ENCODE peak calls at places on chromosomes 5 and 9, in nine cellular contexts. B, I, J, T, U, H, Q, Z and S are unnamed samples.

GRCh38 chr9:108834959-108835696 is 20.7 kb downstream of the ACTL7B start:
- DNase-seq in B (no peak), I (no peak), J (no peak), T (peak), U (no peak), H (no peak), Q (no peak), Z (no peak), S (peak)

GRCh38 chr5:140800816-140801493 is at the start of gene PCDHA3:
- DNase-seq in B (no peak), I (no peak), J (no peak), T (no peak), U (no peak), H (no peak), Q (peak), Z (no peak), S (no peak)

GRCh38 chr5:140806834-140807775 is at the start of gene PCDHA4:
- DNase-seq in B (peak), I (no peak), J (no peak), T (peak), U (no peak), H (no peak), Q (peak), Z (no peak), S (no peak)

GRCh38 chr5:115838885-115839518 is 2.4 kb downstream of the ATG12 start:
- DNase-seq in B (no peak), I (no peak), J (peak), T (peak), U (no peak), H (no peak), Q (peak), Z (peak), S (peak)

GRCh38 chr5:7926296-7926695 is 57.3 kb downstream of the MTRR start:
- DNase-seq in B (no peak), I (peak), J (no peak), T (no peak), U (peak), H (no peak), Q (peak), Z (no peak), S (no peak)

GRCh38 chr5:56112526-56113121 is 117.9 kb upstream of the IL6ST start:
- DNase-seq in B (no peak), I (no peak), J (no peak), T (peak), U (peak), H (peak), Q (no peak), Z (no peak), S (no peak)

GRCh38 chr5:81232449-81233079 is 558 bp upstream of the CKMT2 start:
- DNase-seq in B (no peak), I (no peak), J (no peak), T (no peak), U (peak), H (no peak), Q (peak), Z (no peak), S (no peak)

GRCh38 chr5:141040093-141040762 is 10.9 kb upstream of the PCDHB1 start:
- DNase-seq in B (peak), I (no peak), J (no peak), T (peak), U (no peak), H (peak), Q (no peak), Z (no peak), S (no peak)

GRCh38 chr5:111146053-111146452 is 53.9 kb downstream of the WDR36 start:
- DNase-seq in B (no peak), I (no peak), J (no peak), T (no peak), U (no peak), H (no peak), Q (no peak), Z (no peak), S (no peak)